ENCODE peak calls at places on chromosomes 11 and 22, in six cellular contexts. G is PC-9, L is brain microvascular endothelial cell, K is GM06990, M is GM12878, F is heart right ventricle. O is an unnamed sample.
A peak's percentile ranks its signal among the peaks of the same experiment; 100 is the strongest.

GRCh38 chr22:18056161-18056666 is 21.6 kb upstream of the PEX26 start:
- DNase-seq in G (no peak), L (no peak), K (peak; percentile 50), M (no peak), F (no peak), O (peak; percentile 63)

GRCh38 chr11:112538529-112538928 is 277.9 kb upstream of the PLET1 start:
- DNase-seq in G (no peak), L (no peak), K (no peak), M (no peak), F (no peak), O (no peak)

GRCh38 chr11:75204685-75205667 is 35.6 kb upstream of the TPBGL start:
- DNase-seq in G (peak; percentile 60), L (peak; percentile 85), K (peak; percentile 36), M (peak; percentile 8), F (peak; percentile 90), O (peak; percentile 87)

GRCh38 chr11:130115218-130115617 is 44.4 kb upstream of the ST14 start:
- DNase-seq in G (peak; percentile 55), L (peak; percentile 61), K (no peak), M (no peak), F (no peak), O (no peak)

GRCh38 chr11:132245558-132246385 is 875.4 kb downstream of the NTM start:
- DNase-seq in G (no peak), L (no peak), K (no peak), M (no peak), F (no peak), O (no peak)

GRCh38 chr11:83836883-83837654 is 550.9 kb upstream of the CCDC90B start:
- DNase-seq in G (no peak), L (peak; percentile 60), K (no peak), M (peak; percentile 5), F (no peak), O (peak; percentile 60)

GRCh38 chr11:96012086-96012824 is 88.3 kb upstream of the MTMR2 start:
- DNase-seq in G (peak; percentile 65), L (peak; percentile 84), K (peak; percentile 56), M (peak; percentile 96), F (no peak), O (peak; percentile 61)

GRCh38 chr22:36948273-36949055 is 35.0 kb downstream of the CSF2RB start:
- DNase-seq in G (no peak), L (peak; percentile 41), K (no peak), M (no peak), F (no peak), O (no peak)

GRCh38 chr11:116986521-116987105 is 111.6 kb downstream of the SIK3 start:
- DNase-seq in G (peak; percentile 98), L (peak; percentile 49), K (peak; percentile 31), M (peak; percentile 64), F (no peak), O (no peak)

GRCh38 chr22:19984201-19984753 is 32.3 kb downstream of the ARVCF start:
- DNase-seq in G (peak; percentile 55), L (peak; percentile 60), K (no peak), M (no peak), F (peak; percentile 54), O (no peak)

GRCh38 chr11:71252782-71253730 is 679 bp upstream of the SHANK2 start:
- DNase-seq in G (peak; percentile 95), L (peak; percentile 35), K (no peak), M (no peak), F (no peak), O (no peak)

GRCh38 chr11:133738624-133739023 is 106.7 kb downstream of the SPATA19 start:
- DNase-seq in G (no peak), L (no peak), K (no peak), M (no peak), F (no peak), O (no peak)

GRCh38 chr22:35347462-35347861 is 33.4 kb upstream of the HMOX1 start:
- DNase-seq in G (no peak), L (no peak), K (no peak), M (no peak), F (no peak), O (no peak)

DNA sequence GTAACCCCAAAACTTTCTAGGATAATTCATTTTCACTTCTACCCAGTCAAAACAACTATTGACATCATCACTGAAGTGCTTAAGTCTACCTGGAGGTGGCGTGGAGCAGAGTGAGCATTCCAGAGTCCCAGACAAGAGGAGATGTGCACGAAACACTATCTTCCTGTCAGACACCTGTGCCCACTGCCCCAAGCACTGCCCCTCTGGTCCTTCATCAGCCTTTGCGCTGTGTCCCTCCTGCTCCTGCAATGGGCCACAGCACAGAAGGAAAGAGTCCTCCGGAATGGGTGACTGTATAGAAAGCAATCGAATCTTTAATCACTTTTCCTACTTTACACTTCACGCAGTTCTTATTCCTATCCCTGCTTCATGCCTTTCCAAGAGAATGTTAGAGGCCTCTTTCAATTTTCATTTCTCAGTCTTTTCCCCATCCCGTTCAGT is 512 bp upstream of the GRIA4 start:
- DNase-seq in G (no peak), L (peak; percentile 28), K (no peak), M (no peak), F (no peak), O (peak; percentile 44)
- TF ChIP-seq CTCF in G (peak; percentile 52), L (peak; percentile 71), K (peak; percentile 46), M (peak; percentile 28), F (no peak), O (peak; percentile 32)

DNA sequence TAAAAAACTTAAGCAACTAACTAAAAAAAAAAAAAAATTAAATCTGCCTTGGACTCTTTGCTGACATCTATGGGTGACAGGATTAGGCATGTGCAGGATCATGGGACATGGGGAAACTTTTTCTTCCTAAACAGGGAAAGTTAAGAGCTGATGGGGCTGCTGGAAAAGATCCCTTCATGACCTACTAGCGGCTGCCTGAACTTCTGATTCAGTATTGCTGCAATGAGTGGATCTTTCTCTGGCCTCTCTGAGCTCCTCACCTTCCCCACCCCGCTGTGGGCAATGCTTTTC is 25.0 kb downstream of the OR5A2 start:
- DNase-seq in G (no peak), L (no peak), K (no peak), M (no peak), F (no peak), O (no peak)
- TF ChIP-seq CTCF in G (no peak), L (no peak), K (no peak), M (no peak), F (no peak), O (no peak)

DNA sequence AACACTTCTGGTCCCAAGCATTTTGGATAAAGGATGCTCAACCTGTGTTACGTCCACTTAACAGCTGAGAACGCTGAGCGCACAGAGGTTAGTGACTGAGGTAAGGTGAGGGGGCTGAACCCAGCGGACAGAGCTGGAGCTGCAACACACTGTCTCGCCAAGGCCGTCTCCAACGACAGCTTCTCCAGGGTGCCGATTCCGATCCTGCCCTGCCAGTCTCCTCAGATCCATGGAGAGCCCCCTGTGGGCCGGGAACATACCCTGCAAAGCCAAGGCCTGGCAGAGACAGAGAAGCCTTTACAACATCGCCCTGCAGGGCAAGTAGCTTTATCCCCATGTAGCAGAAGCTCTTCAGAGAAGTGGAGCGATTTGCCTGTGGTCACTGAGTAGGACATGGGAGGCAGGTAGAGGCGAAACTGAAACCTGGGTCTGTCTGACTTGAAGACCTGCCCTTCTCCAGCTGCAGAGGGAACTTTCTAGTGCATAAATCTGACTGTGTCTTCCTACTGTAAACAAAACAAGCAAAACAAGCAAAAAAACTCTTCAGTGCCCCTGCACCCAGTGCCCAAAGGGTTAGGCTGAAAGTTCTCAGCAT is 72.8 kb downstream of the SCUBE1 start:
- DNase-seq in G (no peak), L (no peak), K (no peak), M (no peak), F (no peak), O (peak; percentile 45)
- TF ChIP-seq CTCF in G (no peak), L (peak; percentile 56), K (peak; percentile 20), M (peak; percentile 7), F (no peak), O (no peak)

GRCh38 chr11:113874096-113874919 is 1.1 kb downstream of the USP28 start:
- DNase-seq in G (no peak), L (no peak), K (no peak), M (no peak), F (no peak), O (peak; percentile 35)

GRCh38 chr11:113876074-113876797 is 864 bp upstream of the USP28 start:
- DNase-seq in G (no peak), L (no peak), K (no peak), M (no peak), F (no peak), O (no peak)

GRCh38 chr11:113873241-113873626 is 2.1 kb downstream of the USP28 start:
- DNase-seq in G (no peak), L (peak; percentile 58), K (no peak), M (no peak), F (no peak), O (no peak)

GRCh38 chr11:113875414-113876073 is at the start of gene USP28:
- DNase-seq in G (peak; percentile 88), L (peak; percentile 94), K (peak; percentile 96), M (peak; percentile 68), F (peak; percentile 98), O (peak; percentile 98)

DNA sequence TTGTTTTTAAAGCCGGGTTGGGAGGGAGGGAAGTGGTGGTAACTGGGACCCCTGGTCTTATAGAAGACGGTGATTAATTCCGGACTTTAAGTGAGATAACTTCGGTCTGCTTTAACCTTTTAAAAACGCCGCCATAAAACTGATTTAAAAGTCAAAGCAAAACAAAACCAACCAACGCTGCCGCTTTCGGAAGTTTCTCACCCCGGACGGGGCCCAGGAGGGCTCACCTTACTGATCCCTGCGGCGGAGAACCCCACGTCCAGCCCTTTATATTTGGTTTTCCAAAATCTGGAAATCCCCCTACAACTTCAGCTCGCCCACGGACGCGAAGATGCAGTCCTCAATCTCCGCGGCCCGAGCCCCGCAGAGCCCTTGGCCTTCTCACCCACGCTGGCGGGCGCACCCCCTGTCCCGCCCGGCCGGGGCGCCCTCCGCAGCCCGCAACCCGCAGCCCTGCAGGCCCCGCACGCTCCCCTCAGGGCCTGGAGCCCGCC is 405 bp downstream of the USP28 start:
- DNase-seq in G (peak; percentile 48), L (peak; percentile 6), K (no peak), M (no peak), F (no peak), O (peak; percentile 70)
- TF ChIP-seq CTCF in G (no peak), L (no peak), K (peak; percentile 3), M (peak; percentile 5), F (no peak), O (peak; percentile 25)

DNA sequence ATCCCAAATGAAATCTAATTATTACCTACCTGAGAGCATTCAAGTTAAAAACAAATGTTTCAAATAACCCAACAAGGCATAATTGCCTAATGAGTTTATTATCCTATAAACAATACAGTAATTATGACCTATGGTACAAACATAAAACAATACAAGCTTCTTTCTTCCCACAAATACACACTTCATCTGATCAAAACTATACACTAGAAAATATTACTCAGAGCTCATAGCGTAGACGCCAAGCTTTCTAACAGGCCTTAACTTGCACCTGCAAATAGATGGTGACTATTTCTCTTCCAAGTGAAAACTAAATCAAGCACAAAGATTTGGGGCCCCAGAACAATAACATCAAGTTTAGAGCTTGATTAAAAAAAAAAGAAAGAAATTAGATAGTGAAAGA is 78.1 kb downstream of the SOX6 start:
- DNase-seq in G (no peak), L (no peak), K (no peak), M (no peak), F (no peak), O (no peak)
- TF ChIP-seq CTCF in G (no peak), L (no peak), K (no peak), M (no peak), F (no peak), O (no peak)